ENCODE peak calls at places on chromosomes 5 and 9, in eight cellular contexts. U is Peyer's patch; T is HCT116; O is stimulated activated CD4-positive, alpha-beta T cell treated with anti-CD3 and anti-CD28 coated beads, Interleukin-1b, Interleukin-23, amount 100 ng/mL, for 1 hour; A is uterus; K is NCI-H1105 treated with DMSO at 0.1 percent for 48 hours; X is iPS DF 19.7; P is activated CD4-positive, alpha-beta T cell treated with anti-CD3 and anti-CD28 coated beads, Interleukin-2, amount 10 ng/mL, durations not matched to agents 7 days and 5 days. R is an unnamed sample.

GRCh38 chr9:22237497-22238363 is 208.9 kb upstream of the DMRTA1 start:
- DNase-seq in U (no peak), T (peak; percentile 51), O (no peak), A (no peak), K (no peak), X (no peak), P (no peak), R (no peak)

GRCh38 chr9:75376855-75377254 is 288.5 kb downstream of the OSTF1 start:
- DNase-seq in U (no peak), T (no peak), O (no peak), A (no peak), K (no peak), X (no peak), P (no peak), R (no peak)

GRCh38 chr9:72995131-72996024 is 42.5 kb upstream of the ALDH1A1 start:
- DNase-seq in U (no peak), T (no peak), O (no peak), A (no peak), K (no peak), X (no peak), P (no peak), R (no peak)

GRCh38 chr9:93468763-93469456 is 15.5 kb upstream of the FAM120AOS start:
- DNase-seq in U (peak; percentile 64), T (no peak), O (no peak), A (no peak), K (no peak), X (no peak), P (no peak), R (no peak)

GRCh38 chr5:172858511-172858989 is 24.5 kb downstream of the ERGIC1 start:
- DNase-seq in U (peak; percentile 76), T (no peak), O (no peak), A (peak; percentile 18), K (no peak), X (no peak), P (no peak), R (no peak)

GRCh38 chr5:13034048-13034447 is 910.4 kb downstream of the DNAH5 start:
- DNase-seq in U (no peak), T (no peak), O (no peak), A (no peak), K (no peak), X (no peak), P (no peak), R (no peak)

GRCh38 chr9:7976167-7976755 is 176.7 kb upstream of the DMAC1 start:
- DNase-seq in U (no peak), T (no peak), O (no peak), A (no peak), K (no peak), X (no peak), P (peak; percentile 81), R (no peak)

GRCh38 chr9:111613436-111614040 is 14.1 kb upstream of the PTGR1 start:
- DNase-seq in U (no peak), T (no peak), O (no peak), A (no peak), K (no peak), X (no peak), P (no peak), R (no peak)

GRCh38 chr9:113701741-113702422 is 174.2 kb upstream of the ZNF618 start:
- DNase-seq in U (no peak), T (no peak), O (no peak), A (no peak), K (no peak), X (no peak), P (no peak), R (no peak)

GRCh38 chr9:128007566-128008138 is 26.9 kb upstream of the EEIG1 start:
- DNase-seq in U (peak; percentile 58), T (peak; percentile 63), O (peak; percentile 78), A (no peak), K (no peak), X (no peak), P (peak; percentile 93), R (no peak)

R was measured in cerebellar nuclear complex.